ENCODE peak calls at places on chromosomes 4 and X, in five cellular contexts. H, T, Z, V and M are unnamed samples.

GRCh38 chr4:8379281-8379680 is 61.2 kb downstream of the ACOX3 start:
- DNase-seq in H (no peak), T (no peak), Z (no peak), V (no peak), M (no peak)

GRCh38 chrX:85964744-85965143 is 82.6 kb downstream of the CHM start:
- DNase-seq in H (no peak), T (peak), Z (no peak), V (peak), M (no peak)

GRCh38 chr4:151103758-151104157 is 4.3 kb downstream of the RPS3A start:
- DNase-seq in H (no peak), T (no peak), Z (no peak), V (no peak), M (no peak)

GRCh38 chr4:106707776-106708603 is 328.1 kb downstream of the DKK2 start:
- DNase-seq in H (no peak), T (no peak), Z (no peak), V (peak), M (peak)

GRCh38 chr4:1469043-1469442 is 62.8 kb upstream of the NKX1-1 start:
- DNase-seq in H (no peak), T (no peak), Z (no peak), V (no peak), M (no peak)

GRCh38 chr4:21819086-21819485 is 129.5 kb downstream of the KCNIP4 start:
- DNase-seq in H (no peak), T (no peak), Z (no peak), V (no peak), M (no peak)

GRCh38 chr4:20422398-20422797 is 170.7 kb downstream of the SLIT2 start:
- DNase-seq in H (peak), T (peak), Z (peak), V (no peak), M (peak)

GRCh38 chr4:7876096-7876993 is 63.3 kb downstream of the AFAP1 start:
- DNase-seq in H (no peak), T (peak), Z (peak), V (no peak), M (peak)

GRCh38 chr4:76801621-76802545 is 96.1 kb downstream of the SOWAHB start:
- DNase-seq in H (peak), T (no peak), Z (peak), V (no peak), M (no peak)

GRCh38 chr4:165415910-165416309 is 37.1 kb downstream of the CPE start:
- DNase-seq in H (no peak), T (no peak), Z (peak), V (no peak), M (no peak)

GRCh38 chr4:122541996-122542395 is 78.9 kb downstream of the IL21 start:
- DNase-seq in H (no peak), T (no peak), Z (no peak), V (no peak), M (no peak)

GRCh38 chr4:31089815-31090214 is 369.6 kb downstream of the PCDH7 start:
- DNase-seq in H (peak), T (peak), Z (no peak), V (no peak), M (no peak)

GRCh38 chrX:154123241-154124219 is 20.5 kb upstream of the OPN1LW start:
- DNase-seq in H (peak), T (no peak), Z (no peak), V (no peak), M (no peak)

GRCh38 chr4:153488006-153488718 is 22.0 kb downstream of the TMEM131L start:
- DNase-seq in H (no peak), T (peak), Z (no peak), V (no peak), M (no peak)

GRCh38 chr4:82677327-82677726 is 115.5 kb upstream of the TMEM150C start:
- DNase-seq in H (no peak), T (no peak), Z (no peak), V (no peak), M (no peak)

GRCh38 chr4:28248269-28248668 is 1387.6 kb downstream of the STIM2 start:
- DNase-seq in H (no peak), T (no peak), Z (no peak), V (no peak), M (no peak)

GRCh38 chrX:121128946-121129345 is 81.5 kb downstream of the GLUD2 start:
- DNase-seq in H (no peak), T (no peak), Z (no peak), V (no peak), M (no peak)

GRCh38 chrX:3518870-3519269 is 172.4 kb upstream of the MXRA5 start:
- DNase-seq in H (peak), T (peak), Z (no peak), V (peak), M (peak)

GRCh38 chr4:76687730-76688441 is 210.1 kb downstream of the SOWAHB start:
- DNase-seq in H (no peak), T (no peak), Z (peak), V (no peak), M (peak)

GRCh38 chr4:48970471-48970921 is 15.6 kb upstream of the CWH43 start:
- DNase-seq in H (no peak), T (peak), Z (no peak), V (peak), M (peak)

GRCh38 chr4:98510757-98511517 is 147.5 kb downstream of the TSPAN5 start:
- DNase-seq in H (no peak), T (peak), Z (no peak), V (peak), M (peak)

GRCh38 chr4:44157611-44158277 is 290.9 kb downstream of the KCTD8 start:
- DNase-seq in H (no peak), T (peak), Z (no peak), V (no peak), M (no peak)

GRCh38 chr4:156945532-156945931 is 26.1 kb downstream of the PDGFC start:
- DNase-seq in H (no peak), T (no peak), Z (no peak), V (no peak), M (peak)

GRCh38 chrX:24506082-24506481 is 41.0 kb downstream of the PDK3 start:
- DNase-seq in H (no peak), T (peak), Z (no peak), V (peak), M (peak)

GRCh38 chrX:80184854-80185253 is 170.3 kb downstream of the TBX22 start:
- DNase-seq in H (no peak), T (no peak), Z (no peak), V (no peak), M (no peak)

GRCh38 chrX:80181079-80181478 is 166.5 kb downstream of the TBX22 start:
- DNase-seq in H (no peak), T (no peak), Z (no peak), V (no peak), M (no peak)
- TF ChIP-seq CTCF in H (peak), T (no peak), Z (peak), V (no peak), M (no peak)

GRCh38 chr4:108181704-108182103 is 13.0 kb upstream of the LEF1 start:
- DNase-seq in H (no peak), T (no peak), Z (no peak), V (no peak), M (no peak)
- TF ChIP-seq CTCF in H (no peak), T (no peak), Z (no peak), V (no peak), M (peak)

GRCh38 chrX:134982748-134983147 is 8.0 kb upstream of the SMIM10 start:
- DNase-seq in H (no peak), T (no peak), Z (no peak), V (no peak), M (no peak)
- TF ChIP-seq CTCF in H (no peak), T (no peak), Z (no peak), V (no peak), M (no peak)

GRCh38 chr4:40976343-40976742 is 226.6 kb downstream of the NSUN7 start:
- DNase-seq in H (peak), T (peak), Z (peak), V (peak), M (peak)
- TF ChIP-seq CTCF in H (peak), T (peak), Z (peak), V (peak), M (peak)

GRCh38 chrX:88397551-88397950 is 349.5 kb upstream of the CPXCR1 start:
- DNase-seq in H (no peak), T (no peak), Z (no peak), V (no peak), M (no peak)
- TF ChIP-seq CTCF in H (peak), T (peak), Z (peak), V (no peak), M (no peak)